ENCODE peak calls at places on chromosome 3, in four cellular contexts. O is nephron progenitor cell; I is stimulated activated CD4-positive, alpha-beta T cell treated with anti-CD3 and anti-CD28 coated beads, Interleukin-12 subunit alpha, Interleukin-12 subunit beta, amount 100 ng/mL, for 4 hours; B is RWPE1. W is an unnamed sample.
A peak's percentile ranks its signal among the peaks of the same experiment; 100 is the strongest.

GRCh38 chr3:136778865-136779264 is 26.7 kb upstream of the STAG1 start:
- DNase-seq in O (no peak), I (no peak), B (no peak), W (no peak)

GRCh38 chr3:179943097-179943880 is 93.4 kb downstream of the PEX5L start:
- DNase-seq in O (no peak), I (no peak), B (no peak), W (no peak)

GRCh38 chr3:185874119-185874518 is 49.3 kb upstream of the IGF2BP2 start:
- DNase-seq in O (no peak), I (no peak), B (no peak), W (no peak)

GRCh38 chr3:129627350-129628168 is 21.1 kb upstream of the PLXND1 start:
- DNase-seq in O (peak; percentile 62), I (peak; percentile 51), B (peak; percentile 83), W (peak; percentile 69)

GRCh38 chr3:124851136-124851535 is 36.0 kb downstream of the ITGB5 start:
- DNase-seq in O (no peak), I (no peak), B (no peak), W (no peak)

GRCh38 chr3:11161666-11162065 is 7.4 kb downstream of the HRH1 start:
- DNase-seq in O (no peak), I (no peak), B (no peak), W (no peak)

GRCh38 chr3:120048355-120048754 is 45.9 kb downstream of the GSK3B start:
- DNase-seq in O (no peak), I (no peak), B (no peak), W (no peak)

GRCh38 chr3:53044371-53045106 is 1.3 kb downstream of the SFMBT1 start:
- DNase-seq in O (no peak), I (no peak), B (peak; percentile 15), W (peak; percentile 37)

GRCh38 chr3:116005404-116005803 is 382.1 kb downstream of the GAP43 start:
- DNase-seq in O (no peak), I (no peak), B (peak; percentile 73), W (no peak)

GRCh38 chr3:70771426-70772147 is 459.1 kb upstream of the MDFIC2 start:
- DNase-seq in O (no peak), I (no peak), B (no peak), W (no peak)

GRCh38 chr3:188503647-188504046 is 349.7 kb downstream of the LPP start:
- DNase-seq in O (no peak), I (no peak), B (no peak), W (no peak)

GRCh38 chr3:36656873-36657272 is 107.5 kb downstream of the DCLK3 start:
- DNase-seq in O (no peak), I (no peak), B (no peak), W (no peak)

W was measured in activated naive CD4-positive, alpha-beta T cell treated with Interleukin-2 at 50 U/mL for 16 hours.